ENCODE peak calls at places on chromosomes 6 and 20, in five cellular contexts. P is hepatocyte; V is OCI-LY7; U is activated CD8-positive, alpha-beta T cell treated with anti-CD3 and anti-CD28 coated beads for 36 hours; J is endothelial cell. G is an unnamed sample.

GRCh38 chr6:117536317-117536716 is 53.8 kb downstream of the DCBLD1 start:
- DNase-seq in P (peak; percentile 33), V (no peak), U (no peak), J (no peak), G (no peak)

GRCh38 chr20:32481311-32482103 is 103.6 kb downstream of the NOL4L start:
- DNase-seq in P (peak; percentile 54), V (no peak), U (no peak), J (no peak), G (no peak)

GRCh38 chr6:44020148-44020547 is 107.1 kb downstream of the MRPL14 start:
- DNase-seq in P (no peak), V (no peak), U (no peak), J (no peak), G (no peak)

GRCh38 chr6:31621991-31622390 is 1.5 kb downstream of the PRRC2A start:
- DNase-seq in P (no peak), V (no peak), U (no peak), J (no peak), G (no peak)

GRCh38 chr6:88167625-88167937 is 1.4 kb upstream of the CNR1 start:
- DNase-seq in P (no peak), V (peak; percentile 37), U (no peak), J (no peak), G (no peak)

GRCh38 chr20:34172926-34173325 is 60.9 kb upstream of the EIF2S2 start:
- DNase-seq in P (no peak), V (no peak), U (no peak), J (no peak), G (no peak)

GRCh38 chr6:134826889-134827737 is 122.8 kb downstream of the ALDH8A1 start:
- DNase-seq in P (no peak), V (no peak), U (no peak), J (no peak), G (no peak)

GRCh38 chr6:33185190-33185589 is 7.1 kb downstream of the COL11A2 start:
- DNase-seq in P (no peak), V (no peak), U (no peak), J (no peak), G (no peak)

GRCh38 chr20:32213870-32214269 is 6.2 kb downstream of the POFUT1 start:
- DNase-seq in P (no peak), V (no peak), U (no peak), J (no peak), G (no peak)

GRCh38 chr6:36028088-36028886 is 679 bp downstream of the MAPK14 start:
- DNase-seq in P (peak; percentile 67), V (peak; percentile 62), U (peak; percentile 52), J (peak; percentile 32), G (no peak)

GRCh38 chr20:47559141-47559540 is 57.5 kb downstream of the NCOA3 start:
- DNase-seq in P (no peak), V (no peak), U (no peak), J (no peak), G (no peak)

GRCh38 chr6:124659427-124659826 is 302.8 kb upstream of the RNF217 start:
- DNase-seq in P (no peak), V (peak; percentile 25), U (no peak), J (no peak), G (no peak)

GRCh38 chr6:113969888-113970807 is 800 bp downstream of the HDAC2 start:
- DNase-seq in P (peak; percentile 77), V (peak; percentile 63), U (peak; percentile 67), J (peak; percentile 65), G (peak; percentile 58)

GRCh38 chr6:144007455-144007778 is 642 bp downstream of the PLAGL1 start:
- DNase-seq in P (no peak), V (no peak), U (no peak), J (no peak), G (no peak)

GRCh38 chr6:147149826-147150225 is 54.4 kb upstream of the STXBP5 start:
- DNase-seq in P (no peak), V (no peak), U (no peak), J (no peak), G (no peak)

GRCh38 chr6:28802417-28803336 is 121.1 kb downstream of the TRIM27 start:
- DNase-seq in P (no peak), V (no peak), U (peak; percentile 51), J (no peak), G (peak; percentile 55)

GRCh38 chr20:8326196-8326595 is 194.1 kb downstream of the PLCB1 start:
- DNase-seq in P (no peak), V (no peak), U (no peak), J (no peak), G (no peak)

GRCh38 chr6:55299285-55299684 is 28.0 kb upstream of the GFRAL start:
- DNase-seq in P (no peak), V (no peak), U (no peak), J (no peak), G (no peak)

DNA sequence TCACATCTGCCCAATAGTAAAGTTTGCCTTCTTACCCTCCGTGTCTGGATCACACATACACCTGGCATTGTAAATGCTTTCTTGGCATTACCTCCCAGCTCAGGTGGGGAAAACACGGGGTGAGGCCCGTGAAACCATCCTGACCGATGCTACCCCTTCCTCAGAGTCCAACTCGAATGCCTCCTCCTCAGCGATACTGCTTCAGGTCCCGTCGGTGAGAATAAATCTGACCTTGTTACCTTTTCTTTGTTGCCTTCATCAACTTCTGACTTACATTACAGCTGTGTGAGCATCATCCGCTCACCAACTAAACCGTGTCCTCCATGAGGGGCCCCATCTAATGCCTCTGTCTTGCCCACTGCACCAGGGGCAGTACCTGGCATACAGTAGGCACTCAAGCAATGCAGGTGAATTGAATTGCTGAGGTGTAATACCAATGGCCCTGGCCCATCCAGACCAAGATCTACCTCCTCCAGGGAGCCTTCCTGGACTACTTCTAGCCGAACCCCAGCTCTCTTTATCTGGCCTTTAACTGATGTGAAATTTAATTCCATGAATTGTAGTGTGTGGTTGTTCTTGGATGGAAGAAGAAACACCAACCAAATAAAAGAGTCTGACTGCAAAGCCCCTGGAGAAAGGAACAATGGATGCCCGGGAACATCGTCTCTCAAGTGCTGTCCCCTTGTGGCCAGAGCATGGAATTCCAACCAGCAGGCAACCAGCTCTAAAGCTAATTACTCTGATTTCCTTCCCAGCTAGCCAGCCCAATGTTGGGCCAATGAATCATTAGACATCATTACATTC is 141.5 kb downstream of the ANKRD60 start:
- DNase-seq in P (peak; percentile 64), V (peak; percentile 42), U (peak; percentile 23), J (peak; percentile 62), G (peak; percentile 55)
- TF ChIP-seq CTCF in P (peak; percentile 74), V (peak; percentile 91), U (peak; percentile 80), J (peak; percentile 95), G (peak; percentile 78)

DNA sequence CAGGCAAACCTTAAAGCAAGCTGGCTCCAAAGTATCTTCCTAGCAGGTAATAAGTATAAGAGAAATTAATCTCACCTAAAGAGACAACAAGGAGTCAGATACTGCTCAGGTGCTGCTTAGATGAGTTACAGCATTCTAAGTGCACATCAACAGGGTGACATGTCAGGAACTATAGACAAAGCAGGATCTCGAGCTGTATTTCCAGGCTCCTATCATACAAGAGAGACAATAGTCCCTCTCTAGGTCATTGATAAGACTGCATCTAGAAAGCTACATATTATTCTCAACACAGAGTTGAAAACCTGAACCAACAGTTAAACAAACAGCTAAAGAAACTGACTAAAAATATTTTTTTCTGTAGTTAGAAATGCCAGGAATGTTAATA is 3.9 kb downstream of the PTPRK start:
- DNase-seq in P (peak; percentile 45), V (no peak), U (no peak), J (no peak), G (no peak)
- TF ChIP-seq CTCF in P (peak; percentile 42), V (peak; percentile 20), U (peak; percentile 11), J (peak; percentile 31), G (no peak)

DNA sequence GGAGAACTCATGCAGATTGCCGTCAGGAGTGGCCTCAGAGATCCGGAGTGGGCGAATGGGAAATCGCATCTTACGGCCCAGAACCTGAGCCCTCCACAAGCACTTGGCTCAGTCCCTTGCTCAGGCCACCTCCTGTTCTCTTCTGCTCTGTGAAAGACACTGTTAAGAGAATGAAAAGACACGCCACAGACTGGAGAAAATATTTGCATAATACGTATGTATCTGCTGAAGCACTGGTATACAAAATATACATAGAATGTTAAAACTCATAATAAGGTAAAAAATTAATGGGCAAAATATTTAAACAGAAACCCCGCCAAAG is 838 bp upstream of the POM121L2 start:
- DNase-seq in P (no peak), V (no peak), U (no peak), J (no peak), G (no peak)
- TF ChIP-seq CTCF in P (no peak), V (peak; percentile 41), U (peak; percentile 8), J (peak; percentile 20), G (no peak)

DNA sequence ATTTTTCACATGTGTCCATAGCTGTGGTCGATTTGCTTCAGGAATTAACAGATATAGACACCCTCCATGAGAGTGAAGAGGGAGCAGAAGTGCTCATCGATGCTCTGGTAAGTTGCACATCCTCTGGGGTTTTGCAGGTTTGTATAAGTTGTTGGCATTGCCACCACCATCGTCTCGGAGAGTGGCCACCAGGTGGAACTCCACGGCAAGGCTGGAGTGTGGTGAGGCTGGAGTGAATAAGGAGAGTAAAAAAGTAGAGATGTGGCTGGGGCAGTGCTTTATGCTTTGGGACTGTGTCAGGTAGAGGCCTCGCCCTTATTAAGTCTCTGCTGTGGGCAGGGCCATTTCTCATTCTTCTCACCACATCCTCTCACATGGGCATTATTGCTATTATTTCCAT is 63.7 kb downstream of the CTNNBL1 start:
- DNase-seq in P (no peak), V (peak; percentile 26), U (no peak), J (no peak), G (no peak)
- TF ChIP-seq CTCF in P (no peak), V (peak; percentile 45), U (no peak), J (no peak), G (no peak)

GRCh38 chr6:136927313-136927712 is 5.2 kb downstream of the SLC35D3 start:
- DNase-seq in P (peak; percentile 9), V (peak; percentile 13), U (peak; percentile 49), J (peak; percentile 48), G (peak; percentile 58)
- TF ChIP-seq CTCF in P (peak; percentile 9), V (peak; percentile 50), U (peak; percentile 16), J (peak; percentile 15), G (peak; percentile 45)

GRCh38 chr6:71205336-71205956 is 83.2 kb upstream of the OGFRL1 start:
- DNase-seq in P (no peak), V (no peak), U (no peak), J (no peak), G (no peak)
- TF ChIP-seq CTCF in P (no peak), V (no peak), U (no peak), J (no peak), G (no peak)

GRCh38 chr20:36792422-36792821 is 18.9 kb upstream of the DSN1 start:
- DNase-seq in P (peak; percentile 71), V (peak; percentile 83), U (peak; percentile 26), J (peak; percentile 19), G (peak; percentile 68)
- TF ChIP-seq CTCF in P (peak; percentile 48), V (peak; percentile 81), U (no peak), J (no peak), G (peak; percentile 40)

GRCh38 chr6:3117912-3118352 is 579 bp upstream of the BPHL start:
- DNase-seq in P (no peak), V (no peak), U (no peak), J (no peak), G (no peak)

GRCh38 chr6:3109755-3110154 is 8.8 kb upstream of the BPHL start:
- DNase-seq in P (no peak), V (no peak), U (no peak), J (no peak), G (no peak)

GRCh38 chr6:3118353-3119039 is at the start of gene BPHL:
- DNase-seq in P (peak; percentile 99), V (peak; percentile 95), U (peak; percentile 99), J (peak; percentile 99), G (peak; percentile 100)

GRCh38 chr6:3119040-3119723 is 671 bp downstream of the BPHL start:
- DNase-seq in P (peak; percentile 73), V (no peak), U (no peak), J (no peak), G (no peak)

GRCh38 chr6:3114377-3114776 is 4.1 kb upstream of the BPHL start:
- DNase-seq in P (no peak), V (no peak), U (no peak), J (no peak), G (no peak)
- TF ChIP-seq CTCF in P (no peak), V (no peak), U (no peak), J (no peak), G (no peak)

G was measured in GM13977.